ENCODE peak calls at places on chromosomes 11 and 22, in six cellular contexts. W is RWPE1; F is PC-3; I is colonic mucosa; O is CD4-positive, CD25-positive, alpha-beta regulatory T cell; L is H1. K is an unnamed sample.

GRCh38 chr11:71207563-71207962 is 44.8 kb downstream of the SHANK2 start:
- DNase-seq in O (no peak), L (no peak), F (no peak), I (no peak), W (no peak), K (no peak)

GRCh38 chr11:83611616-83612015 is 325.4 kb upstream of the CCDC90B start:
- DNase-seq in O (no peak), L (no peak), F (no peak), I (no peak), W (no peak), K (no peak)

GRCh38 chr11:59756496-59756840 is 1.3 kb downstream of the STX3 start:
- DNase-seq in I (no peak), L (no peak), O (no peak), W (peak; percentile 22), F (no peak), K (peak; percentile 45)

GRCh38 chr11:134951305-134951700 is 539.3 kb upstream of the B3GAT1 start:
- DNase-seq in W (no peak), I (no peak), L (no peak), F (peak; percentile 30), O (no peak), K (peak; percentile 67)

GRCh38 chr11:116833816-116834534 is 3.4 kb downstream of the APOA1 start:
- DNase-seq in F (no peak), O (no peak), L (no peak), W (no peak), I (no peak), K (no peak)

GRCh38 chr11:80163011-80163410 is 722.2 kb upstream of the TENM4 start:
- DNase-seq in F (peak; percentile 57), O (no peak), I (no peak), L (no peak), W (peak; percentile 42), K (peak; percentile 81)

GRCh38 chr11:1779806-1780699 is 16.3 kb upstream of the CTSD start:
- DNase-seq in O (no peak), L (no peak), W (no peak), I (no peak), F (no peak), K (no peak)

GRCh38 chr22:47175151-47175760 is 412.8 kb downstream of the TBC1D22A start:
- DNase-seq in I (no peak), L (no peak), F (no peak), W (no peak), O (no peak), K (no peak)

GRCh38 chr11:5851002-5851401 is 6.5 kb downstream of the OR52E8 start:
- DNase-seq in W (no peak), L (no peak), I (no peak), O (no peak), F (no peak), K (no peak)

GRCh38 chr22:17315310-17315709 is 54.0 kb upstream of the CECR2 start:
- DNase-seq in F (no peak), I (no peak), L (no peak), O (no peak), W (no peak), K (no peak)

GRCh38 chr11:64539711-64540420 is 51.2 kb upstream of the SLC22A12 start:
- DNase-seq in F (no peak), W (no peak), L (no peak), O (no peak), I (no peak), K (no peak)

GRCh38 chr11:57464343-57465181 is 4.2 kb downstream of the RTN4RL2 start:
- DNase-seq in I (no peak), W (no peak), O (no peak), L (no peak), F (no peak), K (no peak)

GRCh38 chr11:32838505-32839274 is 9.0 kb downstream of the PRRG4 start:
- DNase-seq in I (peak; percentile 63), O (no peak), L (no peak), W (peak; percentile 91), F (peak; percentile 81), K (no peak)

GRCh38 chr22:46233231-46233630 is 16.9 kb downstream of the CDPF1 start:
- DNase-seq in O (no peak), I (no peak), F (peak; percentile 54), L (no peak), W (no peak), K (peak; percentile 52)

GRCh38 chr22:36341640-36342041 is 46.1 kb downstream of the MYH9 start:
- DNase-seq in O (no peak), I (no peak), F (no peak), L (no peak), W (no peak), K (no peak)

DNA sequence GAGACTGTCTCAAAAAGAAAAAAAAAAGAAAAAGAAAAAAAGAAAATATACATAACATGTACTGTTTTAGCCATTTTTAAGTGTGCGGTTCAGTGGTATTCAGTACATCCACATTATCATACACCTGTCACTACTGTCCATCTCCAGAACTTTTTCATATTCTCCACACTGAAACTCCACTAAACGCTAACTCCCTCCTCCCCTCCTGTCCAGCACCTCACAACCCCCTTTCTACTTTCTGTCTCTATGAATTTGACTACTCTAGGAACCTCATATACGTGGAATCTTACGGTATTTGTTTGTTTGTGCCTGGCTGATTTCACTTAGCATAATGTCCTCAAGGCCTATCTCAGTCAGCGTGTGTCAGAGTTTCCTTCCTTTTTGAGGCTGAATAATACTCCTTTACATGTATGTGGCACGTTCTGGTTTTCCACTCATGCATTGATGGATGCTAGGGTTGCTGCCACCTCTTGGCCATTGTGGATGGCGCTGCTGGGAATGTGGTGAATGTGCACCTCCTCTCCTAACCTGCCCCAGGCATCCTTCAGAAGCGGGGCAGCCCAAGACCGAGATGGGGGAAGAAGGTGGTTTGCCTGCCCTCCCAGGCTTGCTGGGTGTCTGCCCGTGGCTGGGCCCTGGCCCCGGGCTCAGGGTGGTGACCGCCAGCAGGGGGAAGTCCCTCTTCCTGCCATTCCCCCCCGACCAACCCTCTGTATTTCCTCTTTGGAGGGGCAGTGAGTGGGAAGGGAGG is 60.5 kb downstream of the BCR start:
- DNase-seq in F (peak; percentile 44), O (no peak), W (no peak), I (no peak), L (no peak), K (no peak)
- H3K27ac ChIP-seq in F (no peak overlapping the region), O (no peak overlapping the region), W (peak overlapping the region; percentile 56), I (no peak overlapping the region), L (peak overlapping the region; percentile 85), K (no peak overlapping the region)

GRCh38 chr11:67539588-67539987 is 16.3 kb upstream of the CABP2 start:
- DNase-seq in F (no peak), L (no peak), O (no peak), W (no peak), I (no peak), K (no peak)

GRCh38 chr11:67535577-67535976 is 12.3 kb upstream of the CABP2 start:
- DNase-seq in I (no peak), L (no peak), W (no peak), O (no peak), F (no peak), K (no peak)

GRCh38 chr11:67538823-67539505 is 15.7 kb upstream of the CABP2 start:
- DNase-seq in I (no peak), L (no peak), W (no peak), O (no peak), F (no peak), K (no peak)

GRCh38 chr11:67541198-67541597 is 18.0 kb upstream of the CABP2 start:
- DNase-seq in W (no peak), L (no peak), O (no peak), F (no peak), I (no peak), K (no peak)

DNA sequence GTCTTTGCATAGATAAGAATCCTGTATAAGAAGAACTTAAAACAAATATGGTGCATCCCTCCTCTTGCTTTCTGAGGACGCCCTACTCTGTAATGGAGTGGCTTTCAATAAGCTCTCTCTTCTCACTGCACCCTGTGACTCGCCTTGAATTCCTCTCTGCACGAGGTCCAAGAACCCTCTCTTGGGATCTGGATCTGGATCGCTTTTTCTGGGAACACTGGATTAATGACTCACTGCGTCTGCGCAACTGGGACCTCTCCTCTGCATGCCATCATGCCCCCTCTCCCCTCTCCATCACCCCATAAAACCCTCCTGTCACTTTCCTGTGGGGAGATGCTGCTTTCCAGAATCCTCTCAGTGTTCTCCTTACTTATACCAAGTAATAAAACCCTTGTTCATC is 15.1 kb upstream of the CABP2 start:
- DNase-seq in O (no peak), W (no peak), L (no peak), F (no peak), I (no peak), K (no peak)
- H3K27ac ChIP-seq in O (no peak overlapping the region), W (no peak overlapping the region), L (no peak overlapping the region), F (no peak overlapping the region), I (no peak overlapping the region), K (no peak overlapping the region)

GRCh38 chr22:38177044-38177443 is 4.6 kb downstream of the PLA2G6 start:
- DNase-seq in W (no peak), I (no peak), F (no peak), L (no peak), O (no peak), K (no peak)
- H3K27ac ChIP-seq in W (peak overlapping the region; percentile 90), I (no peak overlapping the region), F (peak overlapping the region; percentile 97), L (no peak overlapping the region), O (no peak overlapping the region), K (no peak overlapping the region)

GRCh38 chr11:95585071-95585751 is 204.4 kb downstream of the FAM76B start:
- DNase-seq in F (no peak), L (no peak), W (no peak), O (no peak), I (no peak), K (peak; percentile 57)
- H3K27ac ChIP-seq in F (no peak overlapping the region), L (no peak overlapping the region), W (no peak overlapping the region), O (no peak overlapping the region), I (no peak overlapping the region), K (peak overlapping the region; percentile 51)

GRCh38 chr11:122189259-122189658 is 73.2 kb upstream of the BLID start:
- DNase-seq in W (peak; percentile 74), F (peak; percentile 98), L (no peak), O (no peak), I (no peak), K (peak; percentile 99)
- H3K27ac ChIP-seq in W (no peak overlapping the region), F (peak overlapping the region; percentile 94), L (no peak overlapping the region), O (no peak overlapping the region), I (peak overlapping the region; percentile 26), K (peak overlapping the region; percentile 69)